ENCODE peak calls at places on chromosome 17, in ten cellular contexts. X is GM10248, L is lower leg skin, T is colonic mucosa, G is neural crest cell, E is heart right ventricle, F is OCI-LY7, U is GM13976, C is nephron progenitor cell, O is stomach. K is an unnamed sample.

GRCh38 chr17:50249887-50250286 is 24.4 kb upstream of the TMEM92 start:
- DNase-seq in G (no peak), C (no peak), X (no peak), T (no peak), F (no peak), E (no peak), U (no peak), O (no peak), L (no peak), K (no peak)

GRCh38 chr17:18213666-18214270 is 11.7 kb upstream of the LLGL1 start:
- DNase-seq in L (no peak), T (no peak), U (no peak), G (no peak), E (no peak), X (no peak), C (no peak), F (no peak), O (no peak), K (no peak)

GRCh38 chr17:21029032-21029431 is 13.8 kb downstream of the USP22 start:
- DNase-seq in C (no peak), F (no peak), U (peak; percentile 4), O (no peak), L (peak; percentile 63), T (no peak), X (no peak), G (no peak), E (no peak), K (no peak)

GRCh38 chr17:66677201-66677981 is 157.5 kb upstream of the CACNG5 start:
- DNase-seq in C (no peak), O (no peak), L (no peak), T (no peak), F (no peak), U (no peak), X (no peak), E (no peak), G (no peak), K (no peak)

GRCh38 chr17:17769869-17770361 is 66.9 kb downstream of the SREBF1 start:
- DNase-seq in X (no peak), O (no peak), C (peak; percentile 50), G (no peak), T (no peak), U (no peak), L (no peak), E (no peak), F (no peak), K (no peak)

GRCh38 chr17:27743288-27743885 is 56.9 kb downstream of the NOS2 start:
- DNase-seq in X (no peak), O (no peak), G (no peak), E (no peak), L (no peak), U (no peak), T (no peak), C (no peak), F (no peak), K (peak; percentile 64)

GRCh38 chr17:57578608-57578990 is 166.5 kb downstream of the CCDC182 start:
- DNase-seq in F (no peak), E (no peak), O (no peak), X (peak; percentile 62), T (no peak), C (no peak), L (no peak), U (peak; percentile 67), G (no peak), K (no peak)

GRCh38 chr17:49730078-49730786 is 22.5 kb upstream of the SLC35B1 start:
- DNase-seq in G (no peak), E (peak; percentile 81), F (no peak), C (no peak), X (no peak), T (peak; percentile 59), U (no peak), O (peak; percentile 55), L (peak; percentile 42), K (no peak)

GRCh38 chr17:53134546-53134945 is 688.2 kb upstream of the KIF2B start:
- DNase-seq in T (no peak), C (no peak), X (no peak), L (no peak), F (no peak), U (no peak), G (no peak), E (no peak), O (no peak), K (no peak)

GRCh38 chr17:73831699-73832098 is 187.5 kb upstream of the SDK2 start:
- DNase-seq in T (no peak), F (no peak), X (no peak), U (no peak), G (no peak), L (no peak), E (no peak), C (no peak), O (no peak), K (no peak)

GRCh38 chr17:5416886-5417285 is 2.6 kb downstream of the NUP88 start:
- DNase-seq in U (no peak), G (no peak), L (no peak), O (no peak), E (no peak), C (no peak), X (no peak), F (no peak), T (peak; percentile 71), K (peak; percentile 21)

GRCh38 chr17:21008992-21009671 is 33.7 kb downstream of the USP22 start:
- DNase-seq in U (no peak), O (no peak), F (no peak), X (no peak), L (no peak), G (no peak), T (no peak), C (no peak), E (no peak), K (no peak)

GRCh38 chr17:40561871-40562611 is 3.2 kb downstream of the CCR7 start:
- DNase-seq in G (no peak), T (no peak), F (peak; percentile 51), C (no peak), X (no peak), E (no peak), U (peak; percentile 58), L (no peak), O (peak; percentile 19), K (peak; percentile 57)

GRCh38 chr17:48014603-48015037 is 23.0 kb downstream of the COPZ2 start:
- DNase-seq in C (no peak), T (no peak), X (no peak), F (no peak), U (no peak), L (no peak), G (peak; percentile 21), O (no peak), E (no peak), K (no peak)

GRCh38 chr17:39533891-39534290 is 72.6 kb downstream of the CDK12 start:
- DNase-seq in F (no peak), U (no peak), X (no peak), E (no peak), G (no peak), T (no peak), O (no peak), L (no peak), C (no peak), K (no peak)

GRCh38 chr17:9285602-9286001 is 264.3 kb downstream of the NTN1 start:
- DNase-seq in T (no peak), L (no peak), O (no peak), F (no peak), E (no peak), U (no peak), G (no peak), X (no peak), C (no peak), K (no peak)
- TF ChIP-seq CTCF in T (no peak), L (no peak), O (no peak), F (no peak), E (no peak), U (no peak), G (no peak), X (no peak), C (no peak), K (no peak)

DNA sequence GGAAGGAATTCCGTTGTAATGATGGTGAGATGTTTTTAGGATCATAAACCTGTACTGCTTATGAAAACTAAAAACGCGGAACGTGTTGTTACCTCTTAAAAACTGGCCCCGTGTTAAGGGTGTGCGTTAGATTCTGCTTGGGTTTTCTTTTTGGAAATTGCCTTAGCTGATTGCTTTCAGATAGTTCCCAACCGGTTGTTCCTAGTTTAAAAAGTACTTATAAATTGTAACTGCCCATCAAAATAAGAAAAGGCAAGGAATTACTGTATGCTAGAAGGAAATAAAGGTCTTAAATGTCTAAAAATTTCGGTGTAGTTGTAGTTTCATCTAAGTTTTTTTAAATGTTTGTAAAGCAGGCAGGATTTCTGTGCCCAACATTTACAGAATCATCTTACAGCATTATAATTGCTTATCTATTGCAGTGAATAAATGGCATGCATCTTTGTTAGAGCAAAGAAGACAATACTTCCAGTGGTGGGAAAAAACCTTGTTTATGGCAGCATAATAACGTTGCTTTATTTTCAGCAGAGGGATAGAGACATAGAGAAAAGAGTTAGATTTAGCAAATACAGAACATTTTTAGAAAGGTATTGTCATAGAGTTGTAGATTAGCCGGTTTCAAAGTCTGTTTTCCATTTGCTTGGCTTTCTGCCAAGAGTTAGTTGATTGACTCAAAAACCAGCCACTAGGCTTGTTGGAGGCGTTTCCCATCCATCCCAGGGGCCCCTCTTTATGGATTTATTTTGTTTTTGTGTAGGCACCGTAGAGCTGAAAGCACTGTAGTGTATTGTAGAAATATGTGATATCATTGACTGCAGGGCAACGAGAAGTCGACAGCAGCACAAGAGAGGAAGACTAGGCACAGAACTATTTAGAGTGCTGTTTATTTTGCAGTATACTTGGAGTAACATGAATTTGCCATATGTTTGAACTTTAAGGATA is 1.7 kb downstream of the PPM1D start:
- DNase-seq in X (peak; percentile 54), U (peak; percentile 59), L (peak; percentile 40), G (peak; percentile 35), C (peak; percentile 49), E (no peak), O (peak; percentile 53), F (peak; percentile 77), T (peak; percentile 81), K (no peak)
- TF ChIP-seq CTCF in X (no peak), U (no peak), L (no peak), G (peak; percentile 35), C (no peak), E (peak; percentile 10), O (no peak), F (peak; percentile 57), T (no peak), K (peak; percentile 10)

DNA sequence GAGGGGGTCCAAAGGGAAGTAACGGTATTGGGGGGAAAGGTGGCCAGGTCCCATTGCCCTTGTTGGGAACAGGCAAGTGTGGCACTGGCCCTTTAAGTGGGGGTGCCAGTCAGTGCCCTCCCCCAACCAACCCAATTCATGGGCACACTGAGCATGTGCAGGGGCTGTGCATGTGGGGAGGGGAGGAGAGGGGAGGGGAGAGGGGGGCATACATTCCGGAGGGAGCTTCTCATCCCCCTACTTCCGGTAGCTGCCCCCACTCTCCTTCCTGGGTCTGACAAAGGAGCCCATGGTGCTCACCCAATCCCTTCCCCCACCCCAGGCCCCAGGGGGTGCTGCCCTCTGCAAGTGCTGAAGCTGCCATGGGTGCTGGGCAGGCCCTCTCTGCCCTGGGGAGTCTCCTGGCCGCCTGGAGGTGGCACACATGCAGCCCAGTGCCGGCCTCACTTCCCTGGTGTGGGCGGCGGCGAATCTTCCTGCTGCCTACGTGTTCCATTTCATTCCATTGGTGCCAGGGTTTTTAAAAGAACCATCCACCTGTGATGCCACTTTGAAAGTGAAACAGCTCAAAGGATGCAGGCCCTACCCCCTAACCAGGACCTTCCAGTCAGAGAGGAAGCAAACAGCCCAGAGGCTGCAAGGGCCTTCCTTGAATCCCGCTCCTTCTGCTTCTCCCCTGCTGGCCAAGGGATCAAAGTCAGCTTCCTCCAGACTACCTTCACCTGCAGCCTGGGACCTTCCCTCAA is 11.0 kb downstream of the HEXIM2 start:
- DNase-seq in E (peak; percentile 57), C (peak; percentile 16), F (peak; percentile 81), O (peak; percentile 69), T (peak; percentile 80), U (peak; percentile 62), X (peak; percentile 56), G (peak; percentile 35), L (peak; percentile 53), K (no peak)
- TF ChIP-seq CTCF in E (no peak), C (no peak), F (no peak), O (no peak), T (no peak), U (no peak), X (no peak), G (no peak), L (no peak), K (no peak)

GRCh38 chr17:29723283-29724047 is 100.8 kb upstream of the CORO6 start:
- DNase-seq in C (no peak), F (peak; percentile 80), G (no peak), L (no peak), T (no peak), O (no peak), U (peak; percentile 44), E (no peak), X (peak; percentile 28), K (no peak)
- TF ChIP-seq CTCF in C (no peak), F (no peak), G (no peak), L (no peak), T (no peak), O (no peak), U (no peak), E (no peak), X (no peak), K (no peak)

K was measured in osteocyte.